ENCODE peak calls at places on chromosomes 6 and 20, in seven cellular contexts. One of them, this sample, is unnamed.
A peak's percentile ranks its signal among the peaks of the same experiment; 100 is the strongest.

GRCh38 chr6:147227770-147228320 is 23.6 kb downstream of the STXBP5 start:
- DNase-seq in mesendoderm: peak; percentile 9
- DNase-seq in Panc1: no peak
- DNase-seq in kidney epithelial cell: no peak
- DNase-seq in brain microvascular endothelial cell: no peak
- DNase-seq in upper lobe of right lung: no peak
- DNase-seq in CD8-positive, alpha-beta T cell: no peak
- DNase-seq in this sample: no peak

GRCh38 chr6:138593100-138593877 is 94.0 kb upstream of the NHSL1 start:
- DNase-seq in mesendoderm: peak; percentile 64
- DNase-seq in Panc1: peak; percentile 82
- DNase-seq in kidney epithelial cell: peak; percentile 75
- DNase-seq in brain microvascular endothelial cell: peak; percentile 98
- DNase-seq in upper lobe of right lung: no peak
- DNase-seq in CD8-positive, alpha-beta T cell: no peak
- DNase-seq in this sample: no peak

GRCh38 chr6:96002912-96003311 is 12.9 kb upstream of the FUT9 start:
- DNase-seq in mesendoderm: no peak
- DNase-seq in Panc1: no peak
- DNase-seq in kidney epithelial cell: no peak
- DNase-seq in brain microvascular endothelial cell: no peak
- DNase-seq in upper lobe of right lung: no peak
- DNase-seq in CD8-positive, alpha-beta T cell: no peak
- DNase-seq in this sample: no peak

GRCh38 chr6:149852180-149852579 is 12.0 kb downstream of the LRP11 start:
- DNase-seq in mesendoderm: peak; percentile 46
- DNase-seq in Panc1: no peak
- DNase-seq in kidney epithelial cell: no peak
- DNase-seq in brain microvascular endothelial cell: peak; percentile 41
- DNase-seq in upper lobe of right lung: peak; percentile 80
- DNase-seq in CD8-positive, alpha-beta T cell: no peak
- DNase-seq in this sample: no peak

GRCh38 chr6:75317503-75318206 is 33.1 kb upstream of the TMEM30A start:
- DNase-seq in mesendoderm: peak; percentile 81
- DNase-seq in Panc1: no peak
- DNase-seq in kidney epithelial cell: peak; percentile 34
- DNase-seq in brain microvascular endothelial cell: peak; percentile 73
- DNase-seq in upper lobe of right lung: no peak
- DNase-seq in CD8-positive, alpha-beta T cell: no peak
- DNase-seq in this sample: no peak

GRCh38 chr6:159002432-159003160 is 2.6 kb upstream of the RSPH3 start:
- DNase-seq in mesendoderm: peak; percentile 88
- DNase-seq in Panc1: peak; percentile 13
- DNase-seq in kidney epithelial cell: no peak
- DNase-seq in brain microvascular endothelial cell: peak; percentile 55
- DNase-seq in upper lobe of right lung: no peak
- DNase-seq in CD8-positive, alpha-beta T cell: no peak
- DNase-seq in this sample: no peak

GRCh38 chr6:40386200-40386599 is 201.0 kb downstream of the LRFN2 start:
- DNase-seq in mesendoderm: no peak
- DNase-seq in Panc1: no peak
- DNase-seq in kidney epithelial cell: no peak
- DNase-seq in brain microvascular endothelial cell: no peak
- DNase-seq in upper lobe of right lung: no peak
- DNase-seq in CD8-positive, alpha-beta T cell: no peak
- DNase-seq in this sample: no peak

GRCh38 chr6:100134703-100135102 is 140.7 kb upstream of the MCHR2 start:
- DNase-seq in mesendoderm: no peak
- DNase-seq in Panc1: no peak
- DNase-seq in kidney epithelial cell: no peak
- DNase-seq in brain microvascular endothelial cell: peak; percentile 75
- DNase-seq in upper lobe of right lung: no peak
- DNase-seq in CD8-positive, alpha-beta T cell: no peak
- DNase-seq in this sample: no peak

GRCh38 chr20:24950128-24950835 is 1.2 kb downstream of the CST7 start:
- DNase-seq in mesendoderm: no peak
- DNase-seq in Panc1: no peak
- DNase-seq in kidney epithelial cell: no peak
- DNase-seq in brain microvascular endothelial cell: no peak
- DNase-seq in upper lobe of right lung: peak; percentile 61
- DNase-seq in CD8-positive, alpha-beta T cell: no peak
- DNase-seq in this sample: no peak

GRCh38 chr20:56163806-56164205 is 84.7 kb upstream of the MC3R start:
- DNase-seq in mesendoderm: peak; percentile 76
- DNase-seq in Panc1: no peak
- DNase-seq in kidney epithelial cell: no peak
- DNase-seq in brain microvascular endothelial cell: no peak
- DNase-seq in upper lobe of right lung: no peak
- DNase-seq in CD8-positive, alpha-beta T cell: no peak
- DNase-seq in this sample: no peak

GRCh38 chr20:63191400-63191799 is 24.5 kb downstream of the YTHDF1 start:
- DNase-seq in mesendoderm: no peak
- DNase-seq in Panc1: peak; percentile 87
- DNase-seq in kidney epithelial cell: no peak
- DNase-seq in brain microvascular endothelial cell: no peak
- DNase-seq in upper lobe of right lung: no peak
- DNase-seq in CD8-positive, alpha-beta T cell: no peak
- DNase-seq in this sample: no peak

GRCh38 chr20:45842169-45842812 is 8.7 kb downstream of the SNX21 start:
- DNase-seq in mesendoderm: no peak
- DNase-seq in Panc1: no peak
- DNase-seq in kidney epithelial cell: no peak
- DNase-seq in brain microvascular endothelial cell: no peak
- DNase-seq in upper lobe of right lung: no peak
- DNase-seq in CD8-positive, alpha-beta T cell: no peak
- DNase-seq in this sample: no peak

GRCh38 chr6:38974389-38975133 is 74.0 kb upstream of the GLP1R start:
- DNase-seq in mesendoderm: peak; percentile 55
- DNase-seq in Panc1: no peak
- DNase-seq in kidney epithelial cell: no peak
- DNase-seq in brain microvascular endothelial cell: peak; percentile 24
- DNase-seq in upper lobe of right lung: no peak
- DNase-seq in CD8-positive, alpha-beta T cell: no peak
- DNase-seq in this sample: no peak

GRCh38 chr6:147903321-147903720 is 394.8 kb downstream of the SAMD5 start:
- DNase-seq in mesendoderm: no peak
- DNase-seq in Panc1: no peak
- DNase-seq in kidney epithelial cell: no peak
- DNase-seq in brain microvascular endothelial cell: no peak
- DNase-seq in upper lobe of right lung: no peak
- DNase-seq in CD8-positive, alpha-beta T cell: no peak
- DNase-seq in this sample: no peak

GRCh38 chr20:64277571-64278318 is 22.2 kb downstream of the PCMTD2 start:
- DNase-seq in mesendoderm: no peak
- DNase-seq in Panc1: no peak
- DNase-seq in kidney epithelial cell: no peak
- DNase-seq in brain microvascular endothelial cell: no peak
- DNase-seq in upper lobe of right lung: no peak
- DNase-seq in CD8-positive, alpha-beta T cell: no peak
- DNase-seq in this sample: no peak

GRCh38 chr6:74091133-74091793 is 395.3 kb downstream of the CD109 start:
- DNase-seq in mesendoderm: peak; percentile 55
- DNase-seq in Panc1: peak; percentile 28
- DNase-seq in kidney epithelial cell: no peak
- DNase-seq in brain microvascular endothelial cell: no peak
- DNase-seq in upper lobe of right lung: no peak
- DNase-seq in CD8-positive, alpha-beta T cell: no peak
- DNase-seq in this sample: no peak

GRCh38 chr6:46735720-46736031 is 501 bp upstream of the PLA2G7 start:
- DNase-seq in mesendoderm: no peak
- DNase-seq in Panc1: no peak
- DNase-seq in kidney epithelial cell: no peak
- DNase-seq in brain microvascular endothelial cell: no peak
- DNase-seq in upper lobe of right lung: no peak
- DNase-seq in CD8-positive, alpha-beta T cell: no peak
- DNase-seq in this sample: no peak
- H3K4me3 ChIP-seq in mesendoderm: no peak overlapping the region
- H3K4me3 ChIP-seq in Panc1: peak overlapping the region; percentile 36
- H3K4me3 ChIP-seq in kidney epithelial cell: peak overlapping the region; percentile 55
- H3K4me3 ChIP-seq in brain microvascular endothelial cell: peak overlapping the region; percentile 51
- H3K4me3 ChIP-seq in upper lobe of right lung: peak overlapping the region; percentile 55
- H3K4me3 ChIP-seq in CD8-positive, alpha-beta T cell: no peak overlapping the region
- H3K4me3 ChIP-seq in this sample: peak overlapping the region; percentile 54

GRCh38 chr20:54633903-54634302 is 158.5 kb downstream of the DOK5 start:
- DNase-seq in mesendoderm: no peak
- DNase-seq in Panc1: no peak
- DNase-seq in kidney epithelial cell: no peak
- DNase-seq in brain microvascular endothelial cell: no peak
- DNase-seq in upper lobe of right lung: no peak
- DNase-seq in CD8-positive, alpha-beta T cell: no peak
- DNase-seq in this sample: no peak
- H3K4me3 ChIP-seq in mesendoderm: no peak overlapping the region
- H3K4me3 ChIP-seq in Panc1: no peak overlapping the region
- H3K4me3 ChIP-seq in kidney epithelial cell: no peak overlapping the region
- H3K4me3 ChIP-seq in brain microvascular endothelial cell: no peak overlapping the region
- H3K4me3 ChIP-seq in upper lobe of right lung: no peak overlapping the region
- H3K4me3 ChIP-seq in CD8-positive, alpha-beta T cell: no peak overlapping the region
- H3K4me3 ChIP-seq in this sample: no peak overlapping the region

GRCh38 chr6:128882560-128882959 is 378 bp upstream of the LAMA2 start:
- DNase-seq in mesendoderm: peak; percentile 70
- DNase-seq in Panc1: no peak
- DNase-seq in kidney epithelial cell: no peak
- DNase-seq in brain microvascular endothelial cell: no peak
- DNase-seq in upper lobe of right lung: no peak
- DNase-seq in CD8-positive, alpha-beta T cell: no peak
- DNase-seq in this sample: peak; percentile 45
- H3K4me3 ChIP-seq in mesendoderm: no peak overlapping the region
- H3K4me3 ChIP-seq in Panc1: no peak overlapping the region
- H3K4me3 ChIP-seq in kidney epithelial cell: no peak overlapping the region
- H3K4me3 ChIP-seq in brain microvascular endothelial cell: peak overlapping the region; percentile 73
- H3K4me3 ChIP-seq in upper lobe of right lung: peak overlapping the region; percentile 52
- H3K4me3 ChIP-seq in CD8-positive, alpha-beta T cell: no peak overlapping the region
- H3K4me3 ChIP-seq in this sample: peak overlapping the region; percentile 47

GRCh38 chr6:6751615-6752014 is 163.1 kb downstream of the LY86 start:
- DNase-seq in mesendoderm: no peak
- DNase-seq in Panc1: no peak
- DNase-seq in kidney epithelial cell: no peak
- DNase-seq in brain microvascular endothelial cell: no peak
- DNase-seq in upper lobe of right lung: peak; percentile 85
- DNase-seq in CD8-positive, alpha-beta T cell: no peak
- DNase-seq in this sample: no peak
- H3K4me3 ChIP-seq in mesendoderm: no peak overlapping the region
- H3K4me3 ChIP-seq in Panc1: no peak overlapping the region
- H3K4me3 ChIP-seq in kidney epithelial cell: no peak overlapping the region
- H3K4me3 ChIP-seq in brain microvascular endothelial cell: no peak overlapping the region
- H3K4me3 ChIP-seq in upper lobe of right lung: no peak overlapping the region
- H3K4me3 ChIP-seq in CD8-positive, alpha-beta T cell: no peak overlapping the region
- H3K4me3 ChIP-seq in this sample: no peak overlapping the region